ENCODE peak calls at places on chromosome 2, in seven cellular contexts. L, Z, W, S, T, B and F are unnamed samples.

GRCh38 chr2:121038831-121039230 is 246.2 kb downstream of the TFCP2L1 start:
- DNase-seq in L (no peak), Z (no peak), W (peak; percentile 71), S (peak; percentile 90), T (no peak), B (no peak), F (no peak)

GRCh38 chr2:205539603-205540002 is 142.7 kb upstream of the NRP2 start:
- DNase-seq in L (no peak), Z (no peak), W (no peak), S (no peak), T (no peak), B (peak; percentile 4), F (no peak)

GRCh38 chr2:65630643-65631042 is 198.2 kb upstream of the SPRED2 start:
- DNase-seq in L (no peak), Z (no peak), W (no peak), S (no peak), T (no peak), B (no peak), F (no peak)

GRCh38 chr2:231469568-231469920 is 5.3 kb upstream of the NCL start:
- DNase-seq in L (no peak), Z (no peak), W (no peak), S (no peak), T (no peak), B (no peak), F (no peak)

GRCh38 chr2:176193048-176193447 is 4.6 kb downstream of the HOXD1 start:
- DNase-seq in L (no peak), Z (no peak), W (no peak), S (no peak), T (no peak), B (no peak), F (no peak)

GRCh38 chr2:31940920-31941319 is 69.9 kb downstream of the MEMO1 start:
- DNase-seq in L (no peak), Z (no peak), W (no peak), S (no peak), T (no peak), B (no peak), F (no peak)

GRCh38 chr2:18987592-18988073 is 370.8 kb downstream of the OSR1 start:
- DNase-seq in L (no peak), Z (no peak), W (peak; percentile 84), S (peak; percentile 20), T (no peak), B (no peak), F (no peak)

GRCh38 chr2:205060269-205060668 is 515.0 kb downstream of the PARD3B start:
- DNase-seq in L (no peak), Z (no peak), W (peak; percentile 10), S (no peak), T (no peak), B (no peak), F (no peak)

GRCh38 chr2:48715042-48715899 is 40.3 kb downstream of the LHCGR start:
- DNase-seq in L (no peak), Z (no peak), W (no peak), S (no peak), T (no peak), B (no peak), F (no peak)

GRCh38 chr2:74128206-74128605 is 19.5 kb downstream of the BOLA3 start:
- DNase-seq in L (no peak), Z (no peak), W (no peak), S (no peak), T (no peak), B (no peak), F (no peak)

GRCh38 chr2:64711260-64711659 is 57.5 kb upstream of the SERTAD2 start:
- DNase-seq in L (no peak), Z (no peak), W (no peak), S (no peak), T (no peak), B (no peak), F (no peak)

GRCh38 chr2:130391058-130391871 is 35.4 kb downstream of the PTPN18 start:
- DNase-seq in L (peak; percentile 86), Z (peak; percentile 40), W (peak; percentile 78), S (peak; percentile 72), T (peak; percentile 83), B (peak; percentile 87), F (peak; percentile 47)

GRCh38 chr2:60313470-60314172 is 239.8 kb downstream of the BCL11A start:
- DNase-seq in L (no peak), Z (no peak), W (no peak), S (no peak), T (no peak), B (peak; percentile 52), F (no peak)

GRCh38 chr2:30208453-30208852 is 22.9 kb upstream of the LBH start:
- DNase-seq in L (peak; percentile 62), Z (peak; percentile 23), W (peak; percentile 66), S (peak; percentile 18), T (peak; percentile 57), B (peak; percentile 68), F (peak; percentile 20)

GRCh38 chr2:64807417-64807816 is 153.7 kb upstream of the SERTAD2 start:
- DNase-seq in L (no peak), Z (no peak), W (peak; percentile 99), S (no peak), T (peak; percentile 35), B (peak; percentile 58), F (no peak)

GRCh38 chr2:99154643-99155536 is at the start of the genes LIPT1 and TSGA10:
- DNase-seq in L (peak; percentile 87), Z (peak; percentile 89), W (peak; percentile 96), S (peak; percentile 74), T (peak; percentile 91), B (peak; percentile 95), F (peak; percentile 92)